ENCODE peak calls at places on chromosomes 5 and 9, in nine cellular contexts. C is sigmoid colon, F is HepG2, D is A673, E is uterus, A is heart right ventricle, H is AG10803, G is neuronal stem cell, B is testis. M is an unnamed sample.
A peak's percentile ranks its signal among the peaks of the same experiment; 100 is the strongest.

GRCh38 chr5:6419340-6419852 is 29.3 kb upstream of the UBE2QL1 start:
- DNase-seq in C (no peak), F (no peak), D (peak; percentile 77), E (no peak), A (peak; percentile 10), H (no peak), G (no peak), B (no peak), M (no peak)

GRCh38 chr5:10103098-10103497 is 146.6 kb downstream of the ATPSCKMT start:
- DNase-seq in C (no peak), F (no peak), D (peak; percentile 48), E (no peak), A (no peak), H (no peak), G (peak; percentile 55), B (no peak), M (no peak)

GRCh38 chr9:129750010-129750409 is 2.8 kb downstream of the PTGES start:
- DNase-seq in C (no peak), F (no peak), D (no peak), E (no peak), A (no peak), H (peak; percentile 58), G (no peak), B (no peak), M (peak; percentile 32)

GRCh38 chr5:32542216-32543059 is 42.9 kb upstream of the SUB1 start:
- DNase-seq in C (no peak), F (no peak), D (no peak), E (no peak), A (no peak), H (no peak), G (no peak), B (no peak), M (no peak)

GRCh38 chr5:313806-314376 is 7.6 kb upstream of the AHRR start:
- DNase-seq in C (no peak), F (no peak), D (no peak), E (no peak), A (no peak), H (no peak), G (no peak), B (no peak), M (no peak)

GRCh38 chr5:153714732-153715287 is 224.3 kb downstream of the GRIA1 start:
- DNase-seq in C (no peak), F (no peak), D (no peak), E (no peak), A (no peak), H (peak; percentile 30), G (no peak), B (no peak), M (no peak)

GRCh38 chr5:92605591-92605990 is 975.4 kb downstream of the NR2F1-AS1 start:
- DNase-seq in C (no peak), F (no peak), D (peak; percentile 45), E (no peak), A (no peak), H (peak; percentile 17), G (no peak), B (no peak), M (no peak)

GRCh38 chr9:71121275-71122168 is at the start of gene TRPM3:
- DNase-seq in C (no peak), F (no peak), D (no peak), E (no peak), A (no peak), H (no peak), G (peak; percentile 77), B (no peak), M (no peak)

GRCh38 chr9:71286146-71286545 is 164.7 kb upstream of the TRPM3 start:
- DNase-seq in C (no peak), F (no peak), D (no peak), E (no peak), A (no peak), H (no peak), G (no peak), B (no peak), M (no peak)

GRCh38 chr5:2378976-2379375 is 372.5 kb downstream of the IRX2 start:
- DNase-seq in C (no peak), F (no peak), D (no peak), E (no peak), A (no peak), H (no peak), G (no peak), B (no peak), M (no peak)

GRCh38 chr5:143494162-143494561 is 90.7 kb upstream of the NR3C1 start:
- DNase-seq in C (no peak), F (no peak), D (peak; percentile 17), E (no peak), A (no peak), H (peak; percentile 82), G (no peak), B (no peak), M (no peak)

GRCh38 chr5:149901511-149901910 is 43.1 kb downstream of the PDE6A start:
- DNase-seq in C (no peak), F (no peak), D (no peak), E (no peak), A (no peak), H (no peak), G (no peak), B (no peak), M (no peak)

GRCh38 chr5:68384936-68385594 is 169.5 kb downstream of the PIK3R1 start:
- DNase-seq in C (no peak), F (no peak), D (no peak), E (no peak), A (no peak), H (no peak), G (no peak), B (no peak), M (no peak)

GRCh38 chr5:159811712-159812111 is 104.6 kb upstream of the ADRA1B start:
- DNase-seq in C (no peak), F (no peak), D (no peak), E (no peak), A (no peak), H (no peak), G (no peak), B (no peak), M (no peak)

GRCh38 chr5:141492168-141492885 is 3.4 kb downstream of the PCDHGC5 start:
- DNase-seq in C (peak; percentile 56), F (no peak), D (no peak), E (no peak), A (no peak), H (no peak), G (no peak), B (no peak), M (no peak)

GRCh38 chr5:41587668-41588067 is 77.3 kb upstream of the PLCXD3 start:
- DNase-seq in C (no peak), F (no peak), D (no peak), E (no peak), A (no peak), H (no peak), G (no peak), B (peak; percentile 16), M (no peak)

GRCh38 chr9:34633851-34634550 is 3.6 kb downstream of the SIGMAR1 start:
- DNase-seq in C (peak; percentile 79), F (peak; percentile 56), D (peak; percentile 78), E (peak; percentile 68), A (peak; percentile 64), H (peak; percentile 62), G (peak; percentile 73), B (peak; percentile 73), M (peak; percentile 81)

GRCh38 chr9:97994695-97995094 is 11.6 kb downstream of the ANP32B start:
- DNase-seq in C (no peak), F (no peak), D (no peak), E (no peak), A (no peak), H (no peak), G (no peak), B (no peak), M (no peak)

GRCh38 chr5:61496406-61497307 is 164.6 kb downstream of the ZSWIM6 start:
- DNase-seq in C (no peak), F (no peak), D (peak; percentile 73), E (no peak), A (no peak), H (peak; percentile 40), G (peak; percentile 64), B (no peak), M (no peak)
- H3K4me3 ChIP-seq in C (no peak overlapping the region), F (no peak overlapping the region), D (no peak overlapping the region), E (no peak overlapping the region), A (no peak overlapping the region), H (no peak overlapping the region), G (no peak overlapping the region), B (no peak overlapping the region), M (no peak overlapping the region)

GRCh38 chr9:33294670-33295432 is 4.5 kb downstream of the NFX1 start:
- DNase-seq in C (no peak), F (no peak), D (no peak), E (no peak), A (no peak), H (no peak), G (no peak), B (no peak), M (no peak)
- H3K4me3 ChIP-seq in C (no peak overlapping the region), F (no peak overlapping the region), D (no peak overlapping the region), E (no peak overlapping the region), A (no peak overlapping the region), H (no peak overlapping the region), G (no peak overlapping the region), B (no peak overlapping the region), M (no peak overlapping the region)

GRCh38 chr9:99720455-99721050 is 101.1 kb upstream of the NR4A3 start:
- DNase-seq in C (no peak), F (no peak), D (no peak), E (no peak), A (no peak), H (peak; percentile 63), G (no peak), B (no peak), M (no peak)

GRCh38 chr9:99725852-99726251 is 95.8 kb upstream of the NR4A3 start:
- DNase-seq in C (no peak), F (no peak), D (no peak), E (no peak), A (no peak), H (no peak), G (no peak), B (no peak), M (no peak)

GRCh38 chr9:99724640-99725039 is 97.0 kb upstream of the NR4A3 start:
- DNase-seq in C (no peak), F (no peak), D (no peak), E (no peak), A (no peak), H (no peak), G (no peak), B (no peak), M (no peak)

GRCh38 chr9:99721898-99722297 is 99.8 kb upstream of the NR4A3 start:
- DNase-seq in C (no peak), F (no peak), D (no peak), E (no peak), A (no peak), H (no peak), G (no peak), B (no peak), M (no peak)

GRCh38 chr9:99722852-99723251 is 98.8 kb upstream of the NR4A3 start:
- DNase-seq in C (no peak), F (no peak), D (no peak), E (no peak), A (no peak), H (peak; percentile 4), G (no peak), B (no peak), M (no peak)
- H3K4me3 ChIP-seq in C (no peak overlapping the region), F (no peak overlapping the region), D (no peak overlapping the region), E (no peak overlapping the region), A (no peak overlapping the region), H (no peak overlapping the region), G (no peak overlapping the region), B (no peak overlapping the region), M (no peak overlapping the region)

DNA sequence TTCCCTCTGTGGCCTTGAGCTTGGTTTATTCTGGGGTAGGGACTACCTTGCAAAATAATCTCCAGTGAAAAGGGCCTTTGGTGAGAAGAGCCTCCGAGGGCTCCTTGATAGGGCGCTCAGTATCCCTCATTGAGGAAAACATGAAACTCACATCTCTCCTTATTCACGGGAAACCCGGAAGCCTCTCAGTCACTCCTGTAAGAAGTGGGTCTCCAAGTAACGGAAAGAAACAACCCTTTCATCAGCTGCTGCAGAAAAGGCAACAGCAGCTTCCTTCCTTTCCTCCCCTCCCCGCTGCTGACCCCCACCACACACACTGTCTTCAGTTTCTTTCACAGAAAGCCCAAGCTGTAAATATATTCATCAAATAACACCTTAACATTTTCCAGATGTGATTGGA is 81.5 kb downstream of the C9orf152 start:
- DNase-seq in C (no peak), F (no peak), D (no peak), E (no peak), A (no peak), H (no peak), G (no peak), B (no peak), M (no peak)
- H3K4me3 ChIP-seq in C (peak overlapping the region; percentile 25), F (peak overlapping the region; percentile 76), D (no peak overlapping the region), E (peak overlapping the region; percentile 16), A (peak overlapping the region; percentile 25), H (no peak overlapping the region), G (no peak overlapping the region), B (no peak overlapping the region), M (peak overlapping the region; percentile 49)